ENCODE peak calls at places on chromosomes 4 and X, in six cellular contexts. S is stimulated activated CD4-positive, alpha-beta T cell treated with anti-CD3 and anti-CD28 coated beads, Interleukin-1b, Interleukin-23, amount 100 ng/mL, for 24 hours; O is head of caudate nucleus; X is cerebellum; T is CD4-positive, CD25-positive, alpha-beta regulatory T cell; V is EL. N is an unnamed sample.

GRCh38 chrX:439719-440118 is 53.0 kb upstream of the PPP2R3B start:
- DNase-seq in S (no peak), T (no peak), X (no peak), V (no peak), O (no peak), N (no peak)

GRCh38 chr4:140839396-140839795 is 83.2 kb upstream of the TBC1D9 start:
- DNase-seq in T (no peak), V (no peak), S (no peak), X (no peak), O (no peak), N (no peak)

GRCh38 chr4:62209757-62210156 is 1009.6 kb downstream of the ADGRL3 start:
- DNase-seq in T (no peak), S (no peak), O (no peak), X (no peak), V (no peak), N (no peak)

GRCh38 chrX:101079736-101080135 is 1.1 kb downstream of the TMEM35A start:
- DNase-seq in V (no peak), X (peak), S (no peak), T (no peak), O (no peak), N (no peak)

GRCh38 chrX:123172874-123173273 is 11.2 kb upstream of the GRIA3 start:
- DNase-seq in V (no peak), T (no peak), S (no peak), O (no peak), X (no peak), N (no peak)

GRCh38 chr4:70449220-70449619 is 22.8 kb upstream of the MUC7 start:
- DNase-seq in X (no peak), O (no peak), S (no peak), V (no peak), T (no peak), N (no peak)

GRCh38 chrX:49896951-49897350 is 17.7 kb downstream of the USP27X start:
- DNase-seq in S (no peak), O (no peak), X (no peak), T (no peak), V (no peak), N (no peak)

GRCh38 chr4:173130671-173131070 is 37.9 kb upstream of the GALNT7 start:
- DNase-seq in S (no peak), X (no peak), T (no peak), O (no peak), V (no peak), N (no peak)

GRCh38 chr4:183544109-183544508 is 39.3 kb downstream of the ING2 start:
- DNase-seq in V (peak), S (no peak), T (no peak), O (no peak), X (no peak), N (no peak)

GRCh38 chr4:144647095-144647959 is 1.4 kb downstream of the HHIP start:
- DNase-seq in V (peak), X (no peak), T (no peak), S (no peak), O (peak), N (no peak)

GRCh38 chr4:182752158-182752910 is 164.9 kb downstream of the DCTD start:
- DNase-seq in S (no peak), O (no peak), T (no peak), X (no peak), V (peak), N (no peak)

GRCh38 chrX:134146493-134146892 is 90.5 kb upstream of the CCDC160 start:
- DNase-seq in T (no peak), O (no peak), X (no peak), V (no peak), S (no peak), N (no peak)

GRCh38 chr4:179095585-179096228 is 1653.5 kb upstream of the AGA start:
- DNase-seq in V (no peak), X (no peak), O (peak), S (no peak), T (no peak), N (no peak)

GRCh38 chr4:81040175-81040659 is 9.7 kb downstream of the BMP3 start:
- DNase-seq in X (no peak), O (no peak), S (no peak), T (peak), V (peak), N (peak)

GRCh38 chrX:71540801-71541545 is 8.1 kb downstream of the OGT start:
- DNase-seq in S (no peak), X (no peak), V (no peak), T (no peak), O (no peak), N (no peak)

GRCh38 chr4:95362906-95363578 is 185.7 kb downstream of the UNC5C start:
- DNase-seq in V (peak), X (no peak), T (no peak), S (no peak), O (peak), N (peak)

GRCh38 chrX:111560801-111561200 is 49.4 kb downstream of the SERTM2 start:
- DNase-seq in T (no peak), X (no peak), V (no peak), S (no peak), O (no peak), N (no peak)

GRCh38 chrX:45621356-45622041 is 420.8 kb upstream of the DIPK2B start:
- DNase-seq in X (no peak), S (no peak), O (no peak), V (peak), T (no peak), N (no peak)

GRCh38 chr4:127261476-127261875 is 371.3 kb upstream of the INTU start:
- DNase-seq in S (no peak), V (no peak), O (no peak), X (no peak), T (no peak), N (no peak)